ENCODE peak calls at places on chromosomes 11 and 22, in seven cellular contexts. T is IMR-90, B is lower lobe of right lung, K is fibroblast of the aortic adventitia, V is GM06990, M is pancreas, I is astrocyte of the cerebellum. X is an unnamed sample.

GRCh38 chr11:9269492-9270030 is 4.4 kb upstream of the DENND5A start:
- DNase-seq in I (no peak), K (peak), B (no peak), V (no peak), M (no peak), T (peak), X (no peak)

GRCh38 chr11:44082645-44083044 is 12.8 kb upstream of the EXT2 start:
- DNase-seq in I (no peak), M (no peak), B (no peak), V (no peak), T (no peak), K (no peak), X (no peak)

GRCh38 chr22:19984201-19984753 is 32.3 kb downstream of the ARVCF start:
- DNase-seq in B (no peak), I (no peak), K (peak), M (no peak), V (no peak), T (peak), X (peak)

GRCh38 chr11:43316451-43316850 is 4.7 kb downstream of the API5 start:
- DNase-seq in T (peak), K (peak), B (no peak), V (peak), I (peak), M (no peak), X (peak)

GRCh38 chr11:118623291-118623655 is 15.9 kb downstream of the PHLDB1 start:
- DNase-seq in K (peak), T (peak), I (no peak), V (no peak), B (peak), M (no peak), X (peak)

GRCh38 chr11:16881074-16881709 is 133.0 kb downstream of the PLEKHA7 start:
- DNase-seq in K (peak), M (peak), I (peak), T (peak), B (peak), V (no peak), X (peak)

GRCh38 chr11:5364214-5364613 is 12.9 kb downstream of the OR51B6 start:
- DNase-seq in M (no peak), B (no peak), K (peak), T (peak), I (peak), V (no peak), X (peak)

GRCh38 chr11:26930518-26931247 is 63.2 kb upstream of the FIBIN start:
- DNase-seq in I (no peak), K (no peak), T (peak), B (no peak), V (no peak), M (no peak), X (peak)

GRCh38 chr11:120715239-120715638 is 203.7 kb downstream of the GRIK4 start:
- DNase-seq in V (no peak), K (peak), M (no peak), B (no peak), T (no peak), I (no peak), X (no peak)

GRCh38 chr22:17781319-17782031 is 7.2 kb upstream of the BID start:
- DNase-seq in T (peak), K (peak), I (peak), M (no peak), B (no peak), V (peak), X (peak)

GRCh38 chr11:19444231-19444630 is 203.5 kb upstream of the E2F8 start:
- DNase-seq in M (no peak), B (no peak), T (peak), K (peak), I (no peak), V (no peak), X (peak)

GRCh38 chr11:13051257-13051656 is 42.1 kb downstream of the RASSF10 start:
- DNase-seq in M (no peak), T (no peak), I (no peak), K (no peak), V (no peak), B (no peak), X (no peak)

GRCh38 chr11:116109228-116109627 is 605.0 kb upstream of the CADM1 start:
- DNase-seq in M (no peak), T (peak), B (no peak), I (peak), V (no peak), K (no peak), X (peak)

GRCh38 chr11:12404461-12404860 is 27.1 kb downstream of the PARVA start:
- DNase-seq in V (no peak), K (no peak), M (no peak), T (no peak), I (no peak), B (no peak), X (no peak)

GRCh38 chr11:64241175-64241429 is 207 bp downstream of the FKBP2 start:
- DNase-seq in K (no peak), T (no peak), I (no peak), B (no peak), M (no peak), V (no peak), X (peak)

GRCh38 chr11:132200303-132200936 is 830.0 kb downstream of the NTM start:
- DNase-seq in I (no peak), M (no peak), B (no peak), V (no peak), T (no peak), K (no peak), X (no peak)

GRCh38 chr11:127454856-127455255 is 454.3 kb upstream of the KIRREL3 start:
- DNase-seq in I (no peak), K (no peak), M (no peak), V (no peak), T (no peak), B (no peak), X (peak)

DNA sequence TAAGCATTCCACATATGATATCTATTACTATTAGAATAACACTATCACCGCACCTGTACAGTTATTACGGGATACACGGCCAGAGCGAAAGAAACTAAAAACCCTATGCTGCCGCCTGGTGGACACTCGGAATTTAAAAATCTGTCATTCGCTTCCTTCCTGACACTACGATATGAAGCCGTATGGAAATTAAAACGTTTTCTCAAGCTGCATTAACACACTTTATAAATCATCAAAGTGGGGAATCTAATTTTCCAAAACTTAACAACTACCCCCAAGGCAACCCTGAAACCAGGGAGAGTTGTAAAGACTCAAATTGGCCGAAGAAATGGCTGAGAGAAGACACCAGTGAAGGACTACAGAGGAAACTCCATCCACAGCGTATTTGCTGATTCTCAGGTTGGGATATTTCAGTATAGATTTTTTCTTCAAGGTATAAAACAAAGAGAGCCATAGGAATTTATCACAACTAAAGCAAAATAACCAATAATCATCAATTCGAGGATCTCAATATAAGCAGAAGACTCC is 1.4 kb downstream of the CCDC73 start:
- DNase-seq in V (no peak), K (peak), I (peak), M (peak), T (peak), B (no peak), X (peak)
- H3K4me3 ChIP-seq in V (no peak), K (peak), I (no peak), M (no peak), T (no peak), B (peak), X (no peak)

GRCh38 chr11:114279778-114280532 is 16.2 kb upstream of the NNMT start:
- DNase-seq in T (peak), B (no peak), I (no peak), K (peak), V (no peak), M (no peak), X (peak)

GRCh38 chr11:114281388-114281956 is 14.7 kb upstream of the NNMT start:
- DNase-seq in B (no peak), M (no peak), V (no peak), K (peak), I (no peak), T (no peak), X (no peak)

GRCh38 chr11:114278342-114279065 is 17.7 kb upstream of the NNMT start:
- DNase-seq in B (no peak), I (no peak), M (no peak), K (no peak), V (no peak), T (no peak), X (no peak)

GRCh38 chr11:114282488-114282887 is 13.7 kb upstream of the NNMT start:
- DNase-seq in V (no peak), M (no peak), B (no peak), T (no peak), K (no peak), I (no peak), X (no peak)

DNA sequence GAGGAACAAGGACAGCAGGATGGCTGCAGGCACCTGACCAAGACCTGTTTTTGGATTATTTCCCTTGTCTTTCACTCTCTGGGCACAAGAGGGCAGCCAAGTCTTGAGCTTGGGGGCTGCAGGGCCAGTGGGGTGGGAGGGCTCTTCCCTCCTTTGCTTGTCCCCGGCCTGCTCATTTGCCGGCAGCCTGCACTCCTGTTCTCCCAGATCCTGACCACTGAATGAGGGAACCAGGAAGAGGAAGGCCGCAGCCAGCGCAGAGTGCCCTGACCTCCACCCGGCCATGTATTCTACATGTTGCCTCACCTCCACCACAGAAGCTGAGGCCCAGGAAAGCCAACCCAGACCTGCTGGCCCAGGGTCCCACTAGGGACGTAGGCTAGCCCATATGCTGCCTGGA is 15.5 kb upstream of the NNMT start:
- DNase-seq in T (peak), B (peak), K (peak), M (no peak), V (no peak), I (peak), X (peak)
- TF ChIP-seq CTCF in T (peak), B (peak), K (peak), M (peak), V (peak), I (peak), X (peak)

GRCh38 chr11:61281581-61282250 is 13.4 kb downstream of the VWCE start:
- DNase-seq in K (no peak), I (no peak), B (no peak), V (peak), T (no peak), M (peak), X (peak)
- H3K4me3 ChIP-seq in K (no peak), I (no peak), B (no peak), V (no peak), T (no peak), M (no peak), X (no peak)

GRCh38 chr11:123357353-123357989 is 72.6 kb upstream of the GRAMD1B start:
- DNase-seq in M (no peak), K (no peak), B (no peak), T (no peak), I (no peak), V (no peak), X (no peak)

GRCh38 chr11:123354371-123354770 is 75.7 kb upstream of the GRAMD1B start:
- DNase-seq in M (no peak), T (no peak), I (no peak), B (no peak), V (no peak), K (no peak), X (no peak)

GRCh38 chr11:123356539-123356938 is 73.5 kb upstream of the GRAMD1B start:
- DNase-seq in I (no peak), V (no peak), B (no peak), K (no peak), M (no peak), T (no peak), X (no peak)

GRCh38 chr11:123360267-123360936 is 69.7 kb upstream of the GRAMD1B start:
- DNase-seq in V (no peak), I (no peak), T (no peak), B (no peak), K (no peak), M (no peak), X (no peak)

GRCh38 chr11:123357990-123358827 is 71.9 kb upstream of the GRAMD1B start:
- DNase-seq in K (peak), M (peak), T (peak), B (no peak), V (peak), I (no peak), X (peak)
- TF ChIP-seq CTCF in K (peak), M (no peak), T (peak), B (no peak), V (peak), I (no peak), X (peak)

DNA sequence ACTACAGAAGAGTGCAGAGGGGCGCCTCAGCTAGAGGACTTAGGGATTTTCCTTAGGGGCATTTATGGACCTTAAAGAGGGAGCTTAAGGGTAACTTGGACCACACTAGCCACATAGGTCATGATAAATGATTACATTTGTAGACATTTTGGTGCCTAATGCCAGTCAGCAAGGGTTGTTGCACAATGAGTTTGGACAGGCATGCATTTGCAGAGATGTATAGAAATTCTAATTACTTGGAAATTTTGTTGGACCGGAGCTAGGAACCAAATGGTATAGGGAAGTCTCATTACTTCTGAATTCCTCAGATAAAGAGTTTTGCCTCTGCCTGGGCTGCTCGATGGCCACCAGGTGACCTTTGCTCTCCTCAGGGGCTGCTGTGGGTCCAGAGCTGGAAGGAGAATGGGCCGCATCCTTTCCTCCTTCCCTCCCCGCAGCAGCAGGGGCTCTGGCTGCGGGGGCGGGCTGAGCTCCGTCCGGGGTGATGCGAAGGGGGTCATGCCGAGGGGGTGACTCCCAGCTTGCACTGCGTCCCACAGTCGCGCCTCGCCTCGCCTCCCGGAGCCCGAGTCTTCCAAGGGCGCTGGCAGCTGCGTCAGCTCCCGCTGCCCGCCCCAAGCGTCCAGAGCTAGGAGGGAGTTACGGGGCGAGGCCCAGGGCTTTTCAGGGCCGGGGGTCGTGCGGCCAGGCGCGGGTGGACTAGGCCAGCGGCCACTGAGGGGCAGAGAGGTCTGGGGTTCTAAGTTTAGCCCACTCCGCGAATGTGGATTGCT is 20.2 kb upstream of the MALAT1 start:
- DNase-seq in I (no peak), T (peak), K (peak), V (no peak), B (peak), M (peak), X (peak)
- H3K4me3 ChIP-seq in I (peak), T (peak), K (peak), V (no peak), B (peak), M (peak), X (peak)

GRCh38 chr22:46996595-46997310 is 234.3 kb downstream of the TBC1D22A start:
- DNase-seq in T (no peak), B (no peak), I (no peak), K (no peak), M (no peak), V (no peak), X (no peak)
- TF ChIP-seq CTCF in T (peak), B (no peak), I (peak), K (no peak), M (no peak), V (peak), X (no peak)

DNA sequence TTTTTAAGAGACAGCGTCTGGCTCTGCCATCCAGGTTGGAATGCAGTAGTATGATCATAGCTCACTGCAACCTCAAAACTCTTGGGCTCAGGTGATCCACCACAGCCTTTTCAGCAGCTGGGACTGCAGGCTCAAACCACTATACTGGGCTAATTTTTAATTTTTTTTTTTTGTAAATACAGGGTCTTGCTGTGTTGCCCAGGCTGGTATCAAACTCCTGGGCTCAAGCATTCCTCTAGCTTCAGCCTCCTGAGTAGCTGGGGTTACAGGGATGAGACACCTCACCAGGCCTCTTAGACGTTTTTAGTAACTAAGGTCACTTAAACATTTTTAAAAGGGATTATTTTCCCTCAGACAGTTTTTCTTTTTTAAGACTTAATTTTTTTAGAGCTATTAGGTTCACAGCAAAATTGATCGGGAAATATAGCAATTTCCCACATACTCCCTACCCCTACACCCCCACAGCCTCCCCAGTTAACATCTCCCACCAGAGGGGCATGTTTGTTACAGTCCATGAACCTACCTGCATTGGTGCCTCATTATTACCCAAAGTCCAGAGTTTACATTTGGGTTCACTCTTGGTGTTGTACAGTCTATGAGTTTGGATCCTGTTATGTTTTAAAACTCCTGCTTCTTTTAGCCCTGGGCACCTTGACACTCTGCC is 3.9 kb downstream of the BCR start:
- DNase-seq in V (no peak), M (no peak), T (no peak), K (no peak), I (no peak), B (no peak), X (no peak)
- H3K4me3 ChIP-seq in V (no peak), M (no peak), T (no peak), K (no peak), I (no peak), B (peak), X (no peak)